ENCODE peak calls at places on chromosomes 3 and 15, in four cellular contexts. N is GM23338, W is PC-3, B is GM23248. I is an unnamed sample.

GRCh38 chr3:13518516-13519351 is 30.2 kb upstream of the FBLN2 start:
- DNase-seq in N (no peak), W (no peak), B (no peak), I (no peak)

GRCh38 chr3:114218578-114219185 is 18.7 kb downstream of the ZNF80 start:
- DNase-seq in W (no peak), B (no peak), N (no peak), I (no peak)

GRCh38 chr3:94004301-94004910 is 24.0 kb downstream of the STX19 start:
- DNase-seq in W (peak; percentile 70), N (peak; percentile 61), B (peak; percentile 83), I (peak; percentile 75)

GRCh38 chr3:39590776-39591175 is 123.3 kb downstream of the MOBP start:
- DNase-seq in W (no peak), B (no peak), N (no peak), I (no peak)

GRCh38 chr3:13318626-13319470 is 101.3 kb downstream of the NUP210 start:
- DNase-seq in B (peak; percentile 12), W (no peak), N (no peak), I (no peak)

GRCh38 chr3:188510366-188510765 is 356.4 kb downstream of the LPP start:
- DNase-seq in W (peak; percentile 68), B (peak; percentile 52), N (no peak), I (no peak)

GRCh38 chr15:73908822-73909122 is 17.5 kb upstream of the LOXL1 start:
- DNase-seq in N (no peak), B (no peak), W (no peak), I (no peak)

GRCh38 chr3:19093084-19093483 is 55.2 kb upstream of the KCNH8 start:
- DNase-seq in B (no peak), W (no peak), N (no peak), I (no peak)

GRCh38 chr3:49582177-49582576 is 27.9 kb downstream of the BSN start:
- DNase-seq in B (no peak), N (no peak), W (no peak), I (no peak)

GRCh38 chr3:123521179-123521969 is 63.5 kb downstream of the HACD2 start:
- DNase-seq in B (no peak), W (no peak), N (no peak), I (no peak)

GRCh38 chr15:60961541-60961940 is 267.6 kb downstream of the RORA start:
- DNase-seq in N (no peak), B (no peak), W (no peak), I (no peak)

GRCh38 chr3:43102773-43103480 is 3.0 kb downstream of the POMGNT2 start:
- DNase-seq in W (no peak), B (no peak), N (no peak), I (no peak)

GRCh38 chr3:194570898-194571297 is 62.3 kb downstream of the TMEM44 start:
- DNase-seq in W (no peak), N (no peak), B (no peak), I (no peak)

GRCh38 chr3:39920271-39920670 is 110.9 kb downstream of the MYRIP start:
- DNase-seq in B (peak; percentile 11), W (no peak), N (no peak), I (no peak)

GRCh38 chr3:52250122-52250521 is 4.6 kb downstream of the PPM1M start:
- DNase-seq in N (no peak), B (no peak), W (no peak), I (peak; percentile 1)

GRCh38 chr3:52248165-52248541 is 2.6 kb downstream of the PPM1M start:
- DNase-seq in W (no peak), N (no peak), B (no peak), I (no peak)

GRCh38 chr3:52247455-52248164 is 2.1 kb downstream of the PPM1M start:
- DNase-seq in W (no peak), B (no peak), N (no peak), I (no peak)

GRCh38 chr3:52249683-52250082 is 4.1 kb downstream of the PPM1M start:
- DNase-seq in B (no peak), N (no peak), W (no peak), I (no peak)

DNA sequence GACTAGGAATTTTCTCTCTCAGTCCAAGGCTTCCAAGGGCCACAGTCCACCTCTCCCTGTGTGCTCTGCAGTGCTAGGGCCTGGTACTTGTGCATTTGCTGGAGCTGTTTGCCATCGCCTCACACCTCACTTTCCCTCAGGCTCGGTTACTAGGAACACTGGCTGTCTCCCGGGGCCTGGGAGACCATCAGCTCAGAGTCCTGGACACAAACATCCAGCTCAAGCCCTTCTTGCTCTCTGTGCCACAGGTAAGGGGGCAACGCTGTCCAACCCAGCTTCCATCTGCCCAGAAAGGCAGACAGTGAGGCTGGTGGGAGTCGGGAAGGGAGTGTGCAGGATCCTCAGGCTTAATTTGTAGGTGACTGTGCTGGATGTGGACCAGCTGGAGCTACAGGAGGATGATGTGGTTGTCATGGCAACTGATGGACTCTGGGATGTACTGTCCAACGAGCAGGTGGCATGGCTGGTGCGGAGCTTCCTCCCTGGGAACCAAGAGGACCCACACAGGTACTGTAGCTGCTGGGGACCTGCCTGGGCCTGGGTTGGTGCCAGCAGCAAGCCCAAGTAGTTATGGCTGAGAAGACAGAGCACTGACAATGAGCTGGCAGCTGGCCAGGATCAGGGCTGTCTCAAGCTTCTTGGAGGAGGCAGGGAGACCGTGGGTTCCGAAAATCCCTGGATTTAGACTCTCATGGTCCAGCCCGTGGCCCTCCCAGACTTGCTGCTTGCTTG is 3.4 kb downstream of the PPM1M start:
- DNase-seq in N (no peak), B (peak; percentile 25), W (no peak), I (no peak)
- H3K36me3 ChIP-seq in N (peaks cover 6% of the 10 kb centered on the region), B (peaks cover 6% of the 10 kb centered on the region), W (peaks cover 13% of the 10 kb centered on the region), I (no peaks in the 10 kb centered on the region)

GRCh38 chr15:76976572-76977270 is 18.2 kb upstream of the PSTPIP1 start:
- DNase-seq in B (no peak), N (no peak), W (no peak), I (no peak)

GRCh38 chr15:76974456-76975083 is 20.4 kb upstream of the PSTPIP1 start:
- DNase-seq in N (no peak), B (no peak), W (no peak), I (no peak)

GRCh38 chr15:76973906-76974305 is 21.0 kb upstream of the PSTPIP1 start:
- DNase-seq in W (no peak), N (no peak), B (no peak), I (no peak)

GRCh38 chr15:76972420-76973361 is 22.2 kb upstream of the PSTPIP1 start:
- DNase-seq in W (no peak), B (peak; percentile 73), N (no peak), I (no peak)

DNA sequence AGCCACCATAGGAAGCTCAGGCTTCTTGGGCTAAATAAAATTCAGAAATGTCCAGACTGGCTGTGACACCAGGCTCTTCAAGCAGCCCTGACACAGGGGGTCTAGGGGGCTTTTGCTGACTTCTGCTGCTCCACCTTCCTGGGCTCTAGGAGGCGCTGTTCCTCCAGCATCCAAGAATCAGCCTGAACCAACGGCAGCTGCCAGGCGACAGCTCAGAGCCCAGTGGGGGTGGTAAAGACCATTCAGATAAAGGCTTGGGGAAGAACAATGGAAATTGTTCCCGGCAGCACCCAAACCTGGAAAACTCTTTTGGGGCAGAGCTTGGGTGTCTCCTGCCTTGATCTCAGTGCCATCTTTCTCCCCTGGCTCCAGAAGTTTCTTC is 21.6 kb upstream of the PSTPIP1 start:
- DNase-seq in W (peak; percentile 17), B (peak; percentile 56), N (peak; percentile 92), I (no peak)
- H2AFZ ChIP-seq in W (no peak overlapping the region), B (no peak overlapping the region), N (peak overlapping the region; percentile 94), I (no peak overlapping the region)

DNA sequence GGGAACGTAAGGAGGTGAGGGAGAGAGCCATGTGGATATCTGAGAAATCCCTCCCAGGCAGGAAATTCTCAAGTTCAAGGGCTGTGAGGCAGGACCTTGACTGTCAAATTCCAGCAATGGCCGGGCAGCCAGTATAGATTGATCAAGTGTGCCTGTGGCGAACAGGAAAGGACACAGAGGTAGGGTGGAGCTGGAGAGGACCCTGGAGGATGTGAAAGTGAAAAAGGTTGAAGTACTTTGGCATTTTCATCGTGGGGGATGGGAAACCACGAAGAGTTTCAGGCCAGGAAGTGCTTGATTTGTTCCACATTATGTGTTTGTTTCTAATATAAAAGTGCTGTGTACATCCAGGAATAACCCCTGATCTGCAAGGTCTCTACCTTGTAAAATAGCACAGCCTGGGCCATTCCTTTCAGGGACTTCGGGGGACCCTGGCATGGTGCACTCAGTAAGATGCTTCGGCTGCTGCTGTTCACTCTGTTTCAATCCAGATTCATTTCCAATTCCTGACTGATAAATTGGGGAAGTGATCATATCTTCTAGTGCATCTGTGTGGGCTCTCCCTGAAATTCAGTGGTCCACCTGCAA is 156.6 kb downstream of the MCTP2 start:
- DNase-seq in W (no peak), N (no peak), B (no peak), I (peak; percentile 54)
- TF ChIP-seq EZH2phosphoT487 in W (no peak), N (no peak), B (no peak), I (no peak)

DNA sequence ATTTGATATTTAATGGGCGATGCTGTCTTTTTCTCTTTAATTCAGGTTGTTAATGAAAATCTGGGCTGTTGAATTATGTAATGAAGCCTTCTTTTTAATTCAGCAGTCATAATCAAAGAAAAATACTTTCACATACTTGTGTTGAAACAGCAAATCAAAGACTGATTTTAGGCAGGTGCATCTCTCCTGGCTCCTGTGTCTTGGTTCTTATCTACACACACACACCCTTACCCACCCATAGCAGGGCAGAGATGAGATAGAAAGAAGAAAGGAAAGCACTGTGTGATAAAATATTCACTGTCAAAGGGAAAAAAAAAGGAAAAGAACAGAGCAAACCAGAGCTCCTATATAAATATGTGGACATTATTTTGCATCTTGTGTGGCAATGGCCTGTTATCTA is 130.6 kb upstream of the CGNL1 start:
- DNase-seq in N (no peak), W (no peak), B (no peak), I (no peak)
- H3K36me3 ChIP-seq in N (no peaks in the 10 kb centered on the region), W (no peaks in the 10 kb centered on the region), B (peaks cover 2% of the 10 kb centered on the region), I (no peaks in the 10 kb centered on the region)

I was measured in MM.1S.